ENCODE peak calls at places on chromosomes 3 and 15, in eight cellular contexts. Z is endothelial cell of umbilical vein, C is transverse colon, H is pancreas, M is left ventricle myocardium inferior, R is cardiac fibroblast, L is osteocyte, J is HFF-Myc. G is an unnamed sample.

GRCh38 chr15:100727291-100727851 is 125.0 kb downstream of the ASB7 start:
- DNase-seq in Z (no peak), C (no peak), H (no peak), M (no peak), R (no peak), L (peak), J (no peak), G (no peak)

GRCh38 chr3:75192065-75192658 is 472.0 kb upstream of the FRG2C start:
- DNase-seq in Z (peak), C (peak), H (peak), M (no peak), R (peak), L (no peak), J (peak), G (no peak)

GRCh38 chr15:73996939-73997338 is 2.4 kb downstream of the PML start:
- DNase-seq in Z (peak), C (no peak), H (no peak), M (no peak), R (peak), L (no peak), J (no peak), G (no peak)

GRCh38 chr3:131819656-131820055 is 215.2 kb downstream of the CPNE4 start:
- DNase-seq in Z (peak), C (no peak), H (no peak), M (no peak), R (peak), L (no peak), J (no peak), G (no peak)

GRCh38 chr3:177124882-177125281 is 72.4 kb downstream of the TBL1XR1 start:
- DNase-seq in Z (no peak), C (no peak), H (no peak), M (no peak), R (peak), L (no peak), J (no peak), G (no peak)

GRCh38 chr3:179668429-179668828 is 15.6 kb downstream of the USP13 start:
- DNase-seq in Z (no peak), C (no peak), H (no peak), M (no peak), R (no peak), L (no peak), J (no peak), G (no peak)

GRCh38 chr3:183378951-183379350 is 49.5 kb downstream of the MCF2L2 start:
- DNase-seq in Z (no peak), C (no peak), H (no peak), M (no peak), R (no peak), L (no peak), J (no peak), G (no peak)

GRCh38 chr3:123154346-123154985 is 47.3 kb upstream of the SEC22A start:
- DNase-seq in Z (no peak), C (no peak), H (no peak), M (no peak), R (no peak), L (peak), J (no peak), G (no peak)

GRCh38 chr3:185824051-185824466 is 783 bp downstream of the IGF2BP2 start:
- DNase-seq in Z (peak), C (peak), H (peak), M (no peak), R (peak), L (no peak), J (no peak), G (peak)

GRCh38 chr15:71278989-71279756 is 163.9 kb downstream of the THSD4 start:
- DNase-seq in Z (peak), C (peak), H (peak), M (no peak), R (peak), L (no peak), J (peak), G (no peak)

GRCh38 chr3:25289663-25290062 is 138.4 kb upstream of the RARB start:
- DNase-seq in Z (no peak), C (no peak), H (no peak), M (no peak), R (no peak), L (no peak), J (no peak), G (no peak)

GRCh38 chr15:31347067-31347975 is 20.7 kb downstream of the KLF13 start:
- DNase-seq in Z (no peak), C (no peak), H (no peak), M (no peak), R (no peak), L (no peak), J (no peak), G (no peak)

GRCh38 chr3:57100046-57100695 is 39.7 kb downstream of the SPATA12 start:
- DNase-seq in Z (peak), C (peak), H (peak), M (no peak), R (peak), L (peak), J (peak), G (no peak)

GRCh38 chr3:157755254-157755653 is 252.0 kb upstream of the VEPH1 start:
- DNase-seq in Z (no peak), C (no peak), H (no peak), M (no peak), R (peak), L (no peak), J (no peak), G (no peak)
- TF ChIP-seq CTCF in Z (no peak), C (no peak), H (no peak), M (no peak), R (peak), L (peak), J (no peak), G (no peak)

GRCh38 chr3:14393440-14394111 is 8.8 kb upstream of the SLC6A6 start:
- DNase-seq in Z (no peak), C (no peak), H (no peak), M (no peak), R (no peak), L (no peak), J (no peak), G (no peak)
- TF ChIP-seq CTCF in Z (no peak), C (no peak), H (no peak), M (no peak), R (no peak), L (peak), J (no peak), G (no peak)

DNA sequence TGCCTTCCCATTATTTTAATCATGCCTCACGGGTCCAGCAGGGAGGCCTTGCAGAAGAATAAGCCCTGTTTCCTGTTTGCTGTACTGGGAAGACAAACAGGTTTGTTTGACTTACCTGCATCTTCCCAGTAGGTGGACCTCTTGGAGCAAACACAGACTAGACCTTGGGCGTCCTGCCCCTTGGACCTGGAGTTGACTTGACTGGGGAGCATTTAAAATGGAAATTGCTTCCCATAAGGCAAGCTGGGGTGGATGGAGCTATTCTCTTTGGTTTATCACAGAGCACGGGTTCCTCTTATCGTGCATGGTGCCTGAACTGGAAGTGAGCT is 151.4 kb downstream of the RPLP1 start:
- DNase-seq in Z (no peak), C (peak), H (peak), M (no peak), R (no peak), L (no peak), J (no peak), G (no peak)
- TF ChIP-seq CTCF in Z (no peak), C (peak), H (peak), M (no peak), R (no peak), L (no peak), J (no peak), G (no peak)

DNA sequence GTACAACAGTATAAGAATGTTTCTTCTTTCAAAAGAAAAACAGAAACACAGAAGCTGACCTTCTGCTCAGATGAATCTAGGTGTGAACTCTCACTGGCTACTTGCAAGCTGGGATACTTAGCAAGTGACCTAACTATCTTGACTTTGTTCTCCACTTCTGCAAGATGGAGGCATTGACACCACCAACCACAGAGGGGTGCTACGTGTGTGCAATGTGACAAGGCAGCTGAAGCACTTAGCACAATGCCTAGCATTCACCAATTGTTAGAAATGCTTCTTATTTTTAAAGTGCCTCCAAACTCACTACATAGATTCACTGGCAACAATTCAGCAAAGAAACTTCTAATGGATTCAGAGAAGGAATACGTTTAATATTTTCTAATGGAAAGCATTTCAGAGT is 331.4 kb upstream of the WNT5A start:
- DNase-seq in Z (peak), C (no peak), H (no peak), M (no peak), R (no peak), L (no peak), J (no peak), G (no peak)
- TF ChIP-seq CTCF in Z (no peak), C (no peak), H (no peak), M (no peak), R (no peak), L (peak), J (no peak), G (no peak)

GRCh38 chr3:169181666-169182065 is 481.8 kb downstream of the MECOM start:
- DNase-seq in Z (no peak), C (no peak), H (no peak), M (no peak), R (no peak), L (no peak), J (no peak), G (no peak)

GRCh38 chr3:169173636-169174035 is 489.9 kb downstream of the MECOM start:
- DNase-seq in Z (no peak), C (no peak), H (no peak), M (no peak), R (no peak), L (no peak), J (no peak), G (no peak)

GRCh38 chr3:169179193-169180122 is 484.1 kb downstream of the MECOM start:
- DNase-seq in Z (peak), C (peak), H (no peak), M (no peak), R (no peak), L (no peak), J (no peak), G (no peak)
- TF ChIP-seq CTCF in Z (no peak), C (no peak), H (no peak), M (no peak), R (no peak), L (no peak), J (no peak), G (no peak)

DNA sequence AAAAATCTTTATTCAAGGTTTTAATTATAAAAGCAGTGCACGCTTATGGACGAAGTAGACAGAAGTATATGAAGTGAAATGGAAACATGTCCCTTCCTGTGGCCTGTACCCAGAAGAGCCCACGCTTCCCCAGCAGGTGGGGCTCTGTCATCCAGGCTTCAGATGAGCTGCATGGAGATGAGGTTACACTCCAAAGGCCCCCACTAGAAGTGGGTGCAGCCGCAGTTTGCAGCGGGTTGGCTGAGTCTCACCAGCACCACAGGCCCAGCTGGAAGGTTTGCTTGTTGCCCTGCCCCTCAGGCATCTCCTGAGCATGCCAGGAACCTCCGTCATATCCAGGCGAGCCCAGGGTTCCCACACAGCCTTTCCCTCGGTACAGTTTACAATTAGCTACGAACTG is 33.1 kb downstream of the PRR20G start:
- DNase-seq in Z (no peak), C (no peak), H (no peak), M (no peak), R (peak), L (peak), J (no peak), G (no peak)
- TF ChIP-seq CTCF in Z (peak), C (no peak), H (no peak), M (no peak), R (peak), L (no peak), J (peak), G (no peak)

DNA sequence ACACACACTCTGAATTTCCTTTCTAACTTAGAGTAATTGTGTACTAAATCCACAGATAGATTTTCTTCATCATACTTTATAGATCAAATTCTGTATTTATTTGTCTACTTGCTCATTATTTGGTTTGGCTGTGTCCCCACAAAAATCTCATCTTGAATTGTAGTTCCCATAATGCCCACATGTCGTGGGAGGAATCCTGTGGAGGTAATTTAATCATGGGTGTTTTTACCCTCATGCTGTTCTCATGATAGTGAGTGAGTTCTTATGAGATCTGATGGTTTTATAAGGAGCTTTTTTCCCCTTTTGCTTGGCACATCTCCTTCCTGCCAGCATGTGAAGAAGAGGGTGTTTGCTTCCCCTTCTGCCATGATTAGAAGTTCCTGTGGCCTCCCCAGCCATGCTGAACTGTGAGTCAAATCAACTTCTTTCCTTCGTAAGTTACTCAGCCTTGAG is 198.3 kb upstream of the TGFBR2 start:
- DNase-seq in Z (peak), C (no peak), H (no peak), M (no peak), R (peak), L (no peak), J (no peak), G (no peak)
- TF ChIP-seq CTCF in Z (no peak), C (no peak), H (no peak), M (peak), R (peak), L (peak), J (no peak), G (no peak)

GRCh38 chr3:115147329-115148141 is 447 bp upstream of the ZBTB20 start:
- DNase-seq in Z (peak), C (peak), H (peak), M (peak), R (peak), L (peak), J (peak), G (peak)
- TF ChIP-seq CTCF in Z (no peak), C (no peak), H (no peak), M (peak), R (no peak), L (no peak), J (no peak), G (no peak)

DNA sequence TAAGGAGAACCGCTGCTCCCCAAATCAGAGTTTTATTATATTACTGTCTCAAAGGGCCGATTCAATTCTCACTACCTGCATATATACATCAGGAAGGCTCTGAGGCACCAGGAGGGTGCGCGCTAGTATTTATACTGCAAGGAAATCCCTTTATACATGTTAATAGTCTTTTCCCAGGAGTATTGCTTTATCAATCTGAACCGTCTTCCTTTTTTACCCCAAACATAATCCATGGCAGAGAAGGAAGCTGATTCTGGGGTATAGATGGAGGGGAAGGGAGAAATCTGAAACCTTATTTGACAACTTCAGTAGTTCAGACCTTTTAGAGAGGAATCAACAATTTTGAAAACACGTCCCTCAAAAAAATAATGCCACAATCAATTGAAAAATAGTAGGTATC is at the start of gene POU1F1:
- DNase-seq in Z (no peak), C (no peak), H (no peak), M (no peak), R (no peak), L (no peak), J (no peak), G (no peak)
- TF ChIP-seq CTCF in Z (no peak), C (no peak), H (no peak), M (no peak), R (no peak), L (no peak), J (no peak), G (no peak)

G was measured in activated B cell treated with CpG ODN at 0.5 μM for 24 hours.